ENCODE peak calls at places on chromosomes 3 and 15, in seven cellular contexts. S, O, F, I, E, T and D are unnamed samples.

GRCh38 chr3:191246628-191247027 is 47.6 kb downstream of the OSTN start:
- DNase-seq in S (no peak), O (peak; percentile 83), F (no peak), I (no peak), E (no peak), T (no peak), D (no peak)

GRCh38 chr3:124260206-124260915 is 268.4 kb upstream of the ROPN1 start:
- DNase-seq in S (peak; percentile 0), O (no peak), F (no peak), I (no peak), E (no peak), T (no peak), D (no peak)

GRCh38 chr15:64623347-64624024 is 151.9 kb downstream of the RBPMS2 start:
- DNase-seq in S (no peak), O (no peak), F (peak; percentile 54), I (no peak), E (no peak), T (no peak), D (no peak)

GRCh38 chr3:125300416-125300815 is 74.7 kb downstream of the ZNF148 start:
- DNase-seq in S (no peak), O (no peak), F (no peak), I (no peak), E (no peak), T (no peak), D (no peak)

GRCh38 chr15:38539008-38539343 is 25.6 kb downstream of the RASGRP1 start:
- DNase-seq in S (no peak), O (no peak), F (no peak), I (no peak), E (no peak), T (no peak), D (no peak)

GRCh38 chr3:126692858-126693257 is 11.2 kb upstream of the CHCHD6 start:
- DNase-seq in S (no peak), O (no peak), F (no peak), I (no peak), E (no peak), T (no peak), D (no peak)

GRCh38 chr3:4425707-4426106 is 41.4 kb downstream of the SUMF1 start:
- DNase-seq in S (no peak), O (no peak), F (no peak), I (no peak), E (no peak), T (no peak), D (no peak)

GRCh38 chr15:58440181-58440910 is 8.6 kb downstream of the LIPC start:
- DNase-seq in S (no peak), O (peak; percentile 59), F (no peak), I (no peak), E (peak; percentile 71), T (no peak), D (no peak)

GRCh38 chr3:170054204-170054603 is 16.4 kb downstream of the GPR160 start:
- DNase-seq in S (peak; percentile 37), O (no peak), F (no peak), I (no peak), E (no peak), T (no peak), D (no peak)

GRCh38 chr15:31391687-31392671 is 65.3 kb downstream of the KLF13 start:
- DNase-seq in S (peak; percentile 71), O (no peak), F (no peak), I (peak; percentile 90), E (no peak), T (no peak), D (no peak)

GRCh38 chr15:88790486-88790885 is 12.8 kb upstream of the ACAN start:
- DNase-seq in S (no peak), O (no peak), F (no peak), I (no peak), E (no peak), T (no peak), D (no peak)

GRCh38 chr3:134236505-134236904 is 14.2 kb downstream of the RYK start:
- DNase-seq in S (no peak), O (no peak), F (no peak), I (no peak), E (no peak), T (no peak), D (no peak)

GRCh38 chr15:100728371-100729201 is 126.2 kb downstream of the ASB7 start:
- DNase-seq in S (no peak), O (no peak), F (no peak), I (peak; percentile 16), E (no peak), T (no peak), D (no peak)

GRCh38 chr3:197408177-197408957 is 110.0 kb upstream of the DLG1 start:
- DNase-seq in S (no peak), O (no peak), F (no peak), I (peak; percentile 1), E (peak; percentile 16), T (no peak), D (no peak)

GRCh38 chr3:110400315-110400714 is 671.3 kb upstream of the NECTIN3 start:
- DNase-seq in S (no peak), O (no peak), F (no peak), I (no peak), E (no peak), T (no peak), D (no peak)

GRCh38 chr3:44114142-44114541 is 127.5 kb upstream of the TOPAZ1 start:
- DNase-seq in S (peak; percentile 69), O (peak; percentile 42), F (no peak), I (peak; percentile 20), E (peak; percentile 13), T (no peak), D (peak; percentile 48)

GRCh38 chr3:187744169-187745151 is 808 bp downstream of the BCL6 start:
- DNase-seq in S (peak; percentile 69), O (no peak), F (no peak), I (peak; percentile 61), E (no peak), T (no peak), D (no peak)

GRCh38 chr15:65086680-65087111 is 10.2 kb downstream of the KBTBD13 start:
- DNase-seq in S (no peak), O (no peak), F (no peak), I (peak; percentile 73), E (no peak), T (no peak), D (no peak)

DNA sequence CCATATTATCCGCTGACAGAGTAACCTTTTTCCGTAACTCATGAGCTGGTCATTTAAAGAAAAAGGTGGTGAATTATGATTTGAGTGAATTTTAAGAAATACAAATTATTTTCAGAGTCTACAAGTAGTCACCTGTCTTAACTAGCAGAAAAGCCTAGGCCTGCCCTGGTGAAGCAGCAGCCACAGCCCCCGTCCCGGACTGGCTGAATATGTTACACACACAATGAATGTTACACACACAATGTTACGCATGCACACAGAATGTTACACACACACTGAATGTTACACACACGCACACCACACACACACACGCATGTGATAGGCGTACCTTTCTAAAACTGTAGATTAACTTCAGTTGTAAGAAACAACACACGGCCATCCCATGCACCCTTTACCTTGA is 77.8 kb downstream of the VGLL4 start:
- DNase-seq in S (no peak), O (no peak), F (no peak), I (no peak), E (no peak), T (no peak), D (no peak)
- H3K4me3 ChIP-seq in S (no peak overlapping the region), O (no peak overlapping the region), F (no peak overlapping the region), I (no peak overlapping the region), E (no peak overlapping the region), T (no peak overlapping the region), D (no peak overlapping the region)

DNA sequence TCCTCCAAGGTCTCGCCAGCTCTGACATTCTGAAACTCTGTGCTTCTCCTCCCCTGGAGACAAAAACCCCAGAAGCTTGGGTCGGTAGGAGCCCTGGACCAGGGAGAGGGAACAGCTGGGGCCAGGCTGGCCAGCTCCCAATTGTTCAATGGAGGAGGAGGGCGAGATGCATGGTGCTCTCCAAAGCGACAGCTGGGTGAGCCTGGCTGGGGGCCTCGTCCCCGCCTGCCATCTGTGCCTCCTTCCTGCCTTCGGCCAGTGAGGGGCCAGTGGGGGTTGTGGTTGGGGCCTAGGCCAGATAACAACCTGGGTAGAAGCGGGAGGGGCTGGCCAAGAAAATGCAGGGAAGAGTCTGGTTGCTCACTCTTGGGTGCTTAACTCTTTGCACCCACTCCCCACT is 79.4 kb downstream of the CORO2B start:
- DNase-seq in S (no peak), O (no peak), F (no peak), I (no peak), E (no peak), T (no peak), D (no peak)
- TF ChIP-seq YY1 in S (no peak), O (no peak), F (no peak), I (no peak), E (no peak), T (no peak), D (no peak)

DNA sequence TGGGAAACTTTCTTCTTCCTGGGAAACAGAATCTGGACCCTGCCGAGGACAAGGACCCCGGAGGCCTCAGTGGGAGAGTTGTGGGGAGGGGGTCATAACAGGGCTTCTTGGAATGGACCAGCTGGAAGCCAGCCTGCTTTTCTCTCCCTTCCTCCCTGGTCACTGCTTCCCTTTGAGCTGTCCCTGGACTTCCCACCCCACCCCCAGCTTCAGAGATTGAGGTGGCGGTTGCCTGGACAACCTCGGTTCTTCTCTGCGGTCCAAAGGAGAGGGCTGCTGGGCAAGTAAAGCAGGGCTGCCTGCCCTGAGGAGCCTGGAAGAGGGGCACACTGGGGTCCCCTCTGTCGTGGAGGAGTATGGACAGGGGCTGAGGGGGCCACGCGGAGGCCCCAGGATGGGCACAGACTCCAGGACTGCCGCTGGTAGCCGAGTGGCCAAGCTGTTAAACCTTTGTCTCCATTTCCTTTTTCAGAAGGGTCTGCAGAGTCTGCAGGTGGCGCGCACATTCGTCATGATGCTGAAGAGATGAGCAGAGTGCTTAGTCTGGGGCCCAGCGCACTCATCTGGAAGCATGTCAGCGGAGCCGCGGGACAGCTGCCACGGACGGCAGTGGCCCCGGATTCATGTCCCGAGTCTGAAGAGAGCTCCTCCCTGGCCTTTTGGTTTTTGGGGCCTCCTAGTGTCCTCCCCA is 42.8 kb downstream of the KLHL25 start:
- DNase-seq in S (no peak), O (no peak), F (no peak), I (no peak), E (no peak), T (no peak), D (peak; percentile 64)
- H3K9ac ChIP-seq in S (no peak overlapping the region), O (no peak overlapping the region), F (no peak overlapping the region), I (no peak overlapping the region), E (no peak overlapping the region), T (no peak overlapping the region), D (peak overlapping the region; percentile 63)

GRCh38 chr3:25661694-25662455 is 2.8 kb downstream of the TOP2B start:
- DNase-seq in S (no peak), O (no peak), F (no peak), I (peak; percentile 37), E (no peak), T (no peak), D (no peak)
- H3K4me3 ChIP-seq in S (peak overlapping the region; percentile 75), O (no peak overlapping the region), F (peak overlapping the region; percentile 72), I (peak overlapping the region; percentile 96), E (no peak overlapping the region), T (no peak overlapping the region), D (no peak overlapping the region)